ENCODE peak calls at places on chromosomes 12 and 14, in nine cellular contexts. Y, N, P, X, T, R, A, D and W are unnamed samples.

GRCh38 chr12:47276253-47277070 is 196.7 kb upstream of the AMIGO2 start:
- DNase-seq in Y (no peak), N (no peak), P (peak), X (peak), T (peak), R (no peak), A (peak), D (peak), W (no peak)

GRCh38 chr12:57235012-57235727 is 5.7 kb downstream of the SHMT2 start:
- DNase-seq in Y (peak), N (no peak), P (no peak), X (peak), T (no peak), R (peak), A (peak), D (no peak), W (no peak)

GRCh38 chr12:26369588-26369987 is 174.2 kb downstream of the SSPN start:
- DNase-seq in Y (no peak), N (no peak), P (no peak), X (no peak), T (no peak), R (peak), A (peak), D (no peak), W (peak)

GRCh38 chr12:56377310-56377988 is 14.8 kb upstream of the APOF start:
- DNase-seq in Y (no peak), N (peak), P (no peak), X (no peak), T (no peak), R (no peak), A (peak), D (no peak), W (peak)

GRCh38 chr14:72891666-72892102 is 2.2 kb downstream of the DPF3 start:
- DNase-seq in Y (no peak), N (no peak), P (no peak), X (no peak), T (no peak), R (no peak), A (no peak), D (no peak), W (no peak)

GRCh38 chr12:45336331-45336730 is 120.4 kb downstream of the ANO6 start:
- DNase-seq in Y (no peak), N (no peak), P (no peak), X (no peak), T (no peak), R (no peak), A (peak), D (no peak), W (no peak)

GRCh38 chr12:107223816-107224215 is 130.5 kb upstream of the CRY1 start:
- DNase-seq in Y (no peak), N (no peak), P (no peak), X (no peak), T (no peak), R (no peak), A (peak), D (no peak), W (no peak)

GRCh38 chr12:43696154-43696553 is 62.4 kb downstream of the PUS7L start:
- DNase-seq in Y (no peak), N (no peak), P (no peak), X (no peak), T (no peak), R (no peak), A (no peak), D (no peak), W (no peak)

GRCh38 chr12:54021432-54022013 is 6.7 kb upstream of the HOXC6 start:
- DNase-seq in Y (peak), N (no peak), P (no peak), X (no peak), T (no peak), R (no peak), A (no peak), D (no peak), W (no peak)

GRCh38 chr14:21526672-21527319 is 650 bp upstream of the SALL2 start:
- DNase-seq in Y (no peak), N (no peak), P (no peak), X (no peak), T (no peak), R (no peak), A (no peak), D (no peak), W (no peak)

GRCh38 chr14:100904307-100905019 is 941 bp upstream of the RTL1 start:
- DNase-seq in Y (no peak), N (no peak), P (no peak), X (no peak), T (no peak), R (no peak), A (no peak), D (no peak), W (no peak)

GRCh38 chr14:89108608-89109007 is 284.2 kb downstream of the TTC8 start:
- DNase-seq in Y (no peak), N (no peak), P (no peak), X (no peak), T (no peak), R (no peak), A (no peak), D (no peak), W (no peak)

GRCh38 chr12:24562761-24563392 is 386.0 kb downstream of the BCAT1 start:
- DNase-seq in Y (no peak), N (no peak), P (peak), X (peak), T (no peak), R (peak), A (peak), D (peak), W (peak)

GRCh38 chr12:90321369-90321768 is 612.7 kb upstream of the ATP2B1 start:
- DNase-seq in Y (no peak), N (no peak), P (no peak), X (no peak), T (no peak), R (no peak), A (no peak), D (no peak), W (no peak)

GRCh38 chr14:101187816-101188570 is 284.5 kb upstream of the RTL1 start:
- DNase-seq in Y (no peak), N (no peak), P (no peak), X (peak), T (peak), R (no peak), A (no peak), D (no peak), W (no peak)

GRCh38 chr14:104601786-104602185 is 2.8 kb downstream of the TMEM179 start:
- DNase-seq in Y (no peak), N (no peak), P (no peak), X (no peak), T (no peak), R (no peak), A (peak), D (no peak), W (peak)

GRCh38 chr14:73058923-73059311 is 583 bp downstream of the RBM25 start:
- DNase-seq in Y (peak), N (no peak), P (no peak), X (peak), T (peak), R (no peak), A (peak), D (peak), W (peak)

GRCh38 chr14:105065280-105066228 is at the start of gene GPR132:
- DNase-seq in Y (peak), N (no peak), P (peak), X (no peak), T (no peak), R (peak), A (no peak), D (no peak), W (no peak)

GRCh38 chr14:39033371-39033770 is 69.7 kb downstream of the SEC23A start:
- DNase-seq in Y (no peak), N (no peak), P (no peak), X (no peak), T (no peak), R (no peak), A (peak), D (no peak), W (no peak)

GRCh38 chr14:100576091-100577085 is 10.8 kb downstream of the BEGAIN start:
- DNase-seq in Y (no peak), N (no peak), P (no peak), X (no peak), T (no peak), R (peak), A (no peak), D (no peak), W (no peak)

GRCh38 chr12:92094751-92095161 is 50.9 kb downstream of the BTG1 start:
- DNase-seq in Y (no peak), N (no peak), P (no peak), X (no peak), T (no peak), R (no peak), A (peak), D (no peak), W (no peak)

GRCh38 chr14:79514700-79515099 is 696.6 kb downstream of the DIO2 start:
- DNase-seq in Y (no peak), N (no peak), P (no peak), X (no peak), T (no peak), R (no peak), A (peak), D (no peak), W (no peak)

GRCh38 chr12:53937596-53938275 is 895 bp upstream of the HOXC13 start:
- DNase-seq in Y (no peak), N (no peak), P (no peak), X (no peak), T (no peak), R (no peak), A (no peak), D (no peak), W (no peak)

GRCh38 chr12:110141389-110141788 is 17.2 kb downstream of the IFT81 start:
- DNase-seq in Y (peak), N (no peak), P (peak), X (peak), T (no peak), R (peak), A (peak), D (peak), W (no peak)

GRCh38 chr12:117857632-117858274 is 111.0 kb downstream of the KSR2 start:
- DNase-seq in Y (no peak), N (no peak), P (peak), X (no peak), T (no peak), R (no peak), A (peak), D (no peak), W (peak)

GRCh38 chr12:57131896-57132744 is 3.8 kb downstream of the LRP1 start:
- DNase-seq in Y (no peak), N (no peak), P (peak), X (no peak), T (no peak), R (no peak), A (no peak), D (no peak), W (no peak)

GRCh38 chr12:114735011-114735410 is 51.0 kb upstream of the TBX3 start:
- DNase-seq in Y (no peak), N (no peak), P (no peak), X (no peak), T (no peak), R (no peak), A (no peak), D (no peak), W (no peak)

DNA sequence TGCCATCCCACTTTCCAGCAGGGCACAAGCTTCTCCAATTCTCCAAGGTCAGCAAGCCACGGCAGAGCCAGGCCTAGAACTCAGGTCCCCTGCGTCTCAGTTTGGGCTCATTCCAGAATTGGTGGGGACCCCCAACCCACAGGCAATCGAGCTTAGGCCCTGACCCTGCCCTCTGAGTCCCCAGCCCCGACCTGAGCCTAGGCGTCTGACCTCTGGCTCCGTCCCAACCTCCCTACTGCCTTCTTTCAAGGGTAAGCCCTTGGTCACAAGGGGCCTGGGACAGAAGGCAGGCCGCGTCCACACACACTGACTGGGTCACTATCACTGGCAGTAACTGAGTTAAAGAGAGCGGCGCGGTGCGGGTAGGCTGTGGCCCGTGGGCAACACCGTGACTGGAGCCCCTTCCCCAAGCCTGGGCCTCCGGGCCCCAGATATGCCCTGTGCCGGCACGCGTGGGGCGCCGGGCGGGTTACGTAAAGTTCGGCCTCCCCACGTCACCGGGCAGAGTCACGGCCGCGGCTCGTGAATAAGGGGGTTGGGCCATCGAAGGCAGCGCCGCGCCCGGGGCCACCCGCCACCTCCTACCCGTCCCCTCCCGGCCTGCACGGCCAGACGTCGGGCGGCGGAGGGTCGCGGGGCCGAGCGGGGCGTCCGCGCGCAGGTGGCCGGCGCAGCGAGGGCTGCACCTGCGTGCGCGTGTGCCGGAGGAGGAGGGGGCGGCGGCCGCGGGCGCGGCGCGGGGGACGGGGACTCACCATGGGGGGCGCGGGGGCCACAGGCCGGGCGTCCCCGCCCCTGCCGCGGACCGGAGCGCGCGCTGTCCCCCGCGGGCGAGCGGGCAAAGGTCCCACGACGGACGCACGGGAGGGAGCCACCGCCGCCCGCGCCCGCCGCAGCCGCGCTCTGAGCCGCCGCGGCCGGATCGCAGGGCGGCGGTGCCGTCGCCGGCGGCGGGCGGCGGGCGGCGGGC is 517 bp downstream of the ANKRD9 start:
- DNase-seq in Y (peak), N (no peak), P (peak), X (peak), T (no peak), R (peak), A (peak), D (peak), W (peak)
- TF ChIP-seq POLR2A in Y (peak), N (no peak), P (peak), X (peak), T (peak), R (no peak), A (no peak), D (no peak), W (no peak)

GRCh38 chr12:124386661-124387509 is 92.0 kb downstream of the RFLNA start:
- DNase-seq in Y (peak), N (no peak), P (no peak), X (peak), T (no peak), R (peak), A (no peak), D (no peak), W (no peak)
- TF ChIP-seq POLR2A in Y (no peak), N (no peak), P (no peak), X (no peak), T (no peak), R (no peak), A (no peak), D (no peak), W (peak)

GRCh38 chr14:86824167-86824566 is 1168.8 kb downstream of the GALC start:
- DNase-seq in Y (no peak), N (no peak), P (no peak), X (no peak), T (no peak), R (no peak), A (no peak), D (no peak), W (no peak)
- TF ChIP-seq POLR2A in Y (no peak), N (no peak), P (no peak), X (no peak), T (no peak), R (no peak), A (no peak), D (no peak), W (no peak)

DNA sequence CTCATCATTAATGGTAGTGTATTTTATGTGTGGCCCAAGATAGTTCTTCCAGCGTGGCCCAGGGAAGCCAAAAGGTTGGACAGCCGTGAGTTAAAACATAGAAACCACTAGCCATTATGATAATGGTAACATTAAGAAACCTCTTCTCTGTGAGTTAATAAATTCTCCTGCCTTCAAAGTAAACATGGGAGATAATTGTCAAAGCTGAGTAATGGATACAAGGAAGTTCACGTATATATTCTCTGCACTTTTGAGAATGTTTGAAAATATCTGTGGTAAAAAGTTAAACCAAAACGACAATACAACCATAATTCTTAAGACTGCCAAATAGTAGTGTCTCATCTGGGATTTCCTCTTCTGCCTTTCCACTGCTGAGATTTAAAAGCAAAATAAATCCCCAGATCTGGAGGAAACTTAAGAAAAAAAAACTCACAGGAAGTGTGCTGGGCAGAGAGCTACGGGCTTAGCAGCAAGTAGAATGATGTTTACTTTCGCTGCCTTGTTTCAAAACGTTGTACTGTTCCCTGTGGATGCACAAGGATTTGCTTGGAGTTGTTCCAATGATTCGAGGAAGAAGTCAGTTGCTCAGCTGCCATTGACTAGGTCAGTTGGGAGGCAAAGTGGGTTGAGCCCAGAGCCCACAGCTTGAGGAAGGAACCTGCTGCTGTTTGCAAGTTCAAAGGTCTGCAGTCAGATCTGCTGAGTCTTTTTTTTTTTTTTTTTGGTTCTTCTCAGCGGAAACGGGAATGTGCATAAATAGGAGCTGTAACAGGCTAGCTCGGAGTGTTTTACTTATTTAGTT is 1.7 kb downstream of the TPCN1 start:
- DNase-seq in Y (peak), N (no peak), P (peak), X (peak), T (no peak), R (peak), A (peak), D (peak), W (peak)
- TF ChIP-seq POLR2A in Y (peak), N (no peak), P (peak), X (peak), T (no peak), R (no peak), A (no peak), D (no peak), W (no peak)

GRCh38 chr12:49827351-49828099 is 688 bp downstream of the NCKAP5L start:
- DNase-seq in Y (peak), N (no peak), P (peak), X (peak), T (no peak), R (peak), A (peak), D (no peak), W (peak)

GRCh38 chr12:49825360-49825970 is 2.7 kb downstream of the NCKAP5L start:
- DNase-seq in Y (peak), N (no peak), P (no peak), X (no peak), T (no peak), R (peak), A (peak), D (no peak), W (no peak)

GRCh38 chr12:49831717-49832116 is 3.5 kb upstream of the NCKAP5L start:
- DNase-seq in Y (no peak), N (no peak), P (no peak), X (no peak), T (no peak), R (no peak), A (no peak), D (no peak), W (no peak)

GRCh38 chr12:49825971-49826421 is 2.2 kb downstream of the NCKAP5L start:
- DNase-seq in Y (peak), N (no peak), P (no peak), X (no peak), T (no peak), R (no peak), A (peak), D (no peak), W (no peak)

DNA sequence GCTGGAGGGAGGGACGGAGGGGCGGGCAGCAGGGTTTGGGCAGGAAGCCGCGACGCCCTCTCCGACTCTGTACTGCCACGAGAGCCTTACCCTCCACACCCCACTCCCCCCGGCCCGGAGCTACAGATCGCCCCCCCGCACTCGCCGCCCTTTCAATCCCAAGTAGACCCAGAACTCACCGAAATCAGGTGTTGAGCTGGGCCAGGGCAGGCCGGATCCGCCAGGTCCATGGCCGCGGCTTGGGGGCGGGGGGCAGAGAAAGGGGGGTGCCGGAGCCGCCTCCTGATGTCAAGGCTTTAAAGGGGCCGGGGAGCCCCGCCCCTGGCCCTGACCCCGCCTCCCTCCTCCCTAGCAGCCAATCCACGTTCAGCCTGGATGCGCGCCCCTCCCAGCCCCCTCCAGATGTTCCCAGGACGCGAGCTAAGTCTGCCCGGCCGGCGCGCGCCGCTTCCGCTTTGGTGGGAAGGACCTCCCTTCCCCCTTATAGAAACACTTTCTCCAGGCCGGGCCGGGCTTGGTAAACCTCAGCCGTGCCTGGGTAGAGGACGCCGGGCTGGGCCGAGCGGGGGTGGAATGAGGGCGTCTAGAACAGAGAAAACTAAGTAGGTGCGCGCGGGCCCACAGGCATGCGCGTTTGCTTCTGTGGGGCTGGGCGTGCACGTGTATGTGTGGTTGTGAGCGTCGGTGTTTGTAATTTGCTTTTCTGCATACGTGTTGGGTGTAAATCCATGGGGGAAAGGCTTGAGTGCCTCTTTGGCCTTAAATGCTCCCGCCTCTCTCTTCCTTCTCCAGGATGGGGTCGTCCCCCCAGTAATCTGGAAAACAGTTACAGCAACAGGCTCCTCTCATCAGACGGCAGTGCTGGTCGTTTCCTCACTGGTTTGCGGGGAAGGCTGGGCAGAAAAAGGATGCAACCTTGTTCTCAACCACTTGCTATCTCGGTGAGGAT is at the start of gene NCKAP5L:
- DNase-seq in Y (peak), N (peak), P (peak), X (peak), T (peak), R (peak), A (peak), D (peak), W (peak)
- TF ChIP-seq POLR2A in Y (peak), N (no peak), P (peak), X (peak), T (peak), R (no peak), A (peak), D (no peak), W (peak)

DNA sequence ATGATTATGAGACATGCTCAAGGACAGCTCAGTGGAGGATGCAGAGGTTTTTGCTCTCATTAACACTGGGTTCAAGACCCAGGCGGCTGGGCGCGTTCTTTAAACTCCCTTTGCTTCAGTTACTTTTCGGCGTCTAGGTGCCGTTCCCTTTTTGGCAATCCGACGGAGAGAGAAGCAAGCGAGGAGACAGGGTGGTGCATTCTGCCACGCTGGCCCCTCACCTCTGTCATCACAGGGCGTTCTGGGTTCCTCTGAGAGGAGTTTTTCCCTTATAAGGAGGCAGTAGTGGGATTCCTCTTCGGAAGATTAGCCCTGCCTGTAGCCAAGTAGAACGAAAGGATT is 9.0 kb upstream of the NEMF start:
- DNase-seq in Y (peak), N (no peak), P (peak), X (peak), T (peak), R (peak), A (peak), D (peak), W (no peak)
- TF ChIP-seq POLR2A in Y (no peak), N (no peak), P (no peak), X (no peak), T (peak), R (no peak), A (peak), D (no peak), W (peak)